ENCODE peak calls at places on chromosomes 16 and 17, in seven cellular contexts. Y is right lobe of liver, A is Caco-2, Q is sigmoid colon, V is PC-3, N is AG10803, S is astrocyte. F is an unnamed sample.

GRCh38 chr17:78806451-78806850 is 24.4 kb upstream of the CYTH1 start:
- DNase-seq in S (no peak), Q (no peak), A (no peak), N (no peak), V (peak), Y (no peak), F (no peak)

GRCh38 chr17:48016112-48016511 is 21.5 kb downstream of the COPZ2 start:
- DNase-seq in Y (no peak), V (peak), N (no peak), Q (no peak), A (no peak), S (peak), F (peak)

GRCh38 chr16:83137326-83137770 is 510.6 kb downstream of the CDH13 start:
- DNase-seq in S (peak), V (peak), Y (no peak), Q (no peak), A (peak), N (peak), F (peak)

GRCh38 chr16:68286153-68287074 is 22.1 kb downstream of the SLC7A6 start:
- DNase-seq in S (no peak), V (no peak), A (no peak), N (no peak), Q (no peak), Y (no peak), F (no peak)

GRCh38 chr16:30948087-30948955 is 547 bp upstream of the ORAI3 start:
- DNase-seq in N (peak), S (peak), Y (peak), A (peak), Q (peak), V (peak), F (peak)

GRCh38 chr17:76674600-76674999 is 31.0 kb upstream of the ST6GALNAC1 start:
- DNase-seq in S (no peak), Q (no peak), N (no peak), A (no peak), Y (no peak), V (no peak), F (no peak)

GRCh38 chr17:14428640-14429029 is 127.8 kb downstream of the HS3ST3B1 start:
- DNase-seq in N (no peak), V (no peak), S (no peak), Y (no peak), A (no peak), Q (no peak), F (no peak)

GRCh38 chr17:79152636-79153035 is 78.0 kb downstream of the ENGASE start:
- DNase-seq in V (no peak), A (no peak), N (no peak), S (no peak), Q (no peak), Y (no peak), F (no peak)

GRCh38 chr17:1915889-1916288 is 86.1 kb downstream of the RPA1 start:
- DNase-seq in S (no peak), V (no peak), Q (no peak), N (no peak), A (no peak), Y (no peak), F (no peak)

GRCh38 chr16:86834451-86835035 is 256.2 kb downstream of the FOXL1 start:
- DNase-seq in Q (peak), V (peak), S (peak), N (peak), Y (no peak), A (peak), F (peak)

GRCh38 chr17:38994026-38994425 is 26.8 kb upstream of the FBXO47 start:
- DNase-seq in S (no peak), N (no peak), Y (no peak), A (no peak), V (no peak), Q (no peak), F (no peak)

GRCh38 chr16:3094289-3095027 is 4.6 kb downstream of the ZSCAN10 start:
- DNase-seq in N (peak), S (no peak), Q (no peak), V (peak), A (peak), Y (no peak), F (peak)

GRCh38 chr17:76736349-76737081 is 616 bp downstream of the SRSF2 start:
- DNase-seq in A (peak), V (no peak), N (peak), Q (peak), S (no peak), Y (peak), F (peak)

GRCh38 chr17:39486242-39486641 is 25.0 kb downstream of the CDK12 start:
- DNase-seq in V (peak), S (peak), N (peak), A (no peak), Y (no peak), Q (peak), F (peak)

GRCh38 chr16:75733305-75734141 is 7.2 kb upstream of the CPHXL start:
- DNase-seq in N (peak), A (peak), Y (no peak), S (peak), V (peak), Q (no peak), F (peak)

GRCh38 chr17:74475189-74475588 is 8.8 kb downstream of the CD300A start:
- DNase-seq in Y (no peak), S (no peak), N (no peak), V (no peak), Q (no peak), A (no peak), F (no peak)

GRCh38 chr16:82252582-82252981 is 82.6 kb upstream of the MPHOSPH6 start:
- DNase-seq in A (no peak), N (no peak), Q (no peak), S (no peak), Y (no peak), V (no peak), F (no peak)

GRCh38 chr16:81810894-81811538 is 31.9 kb downstream of the PLCG2 start:
- DNase-seq in S (no peak), Q (no peak), A (no peak), N (no peak), V (no peak), Y (no peak), F (no peak)

GRCh38 chr17:48593840-48594411 is 347 bp upstream of the HOXB5 start:
- DNase-seq in V (peak), S (peak), A (peak), Y (peak), N (peak), Q (peak), F (peak)

GRCh38 chr17:67800495-67800928 is 24.8 kb upstream of the BPTF start:
- DNase-seq in S (peak), A (peak), N (peak), Q (peak), V (peak), Y (peak), F (peak)

GRCh38 chr17:3750296-3750695 is 26.6 kb downstream of the HASPIN start:
- DNase-seq in N (no peak), V (no peak), A (no peak), Q (no peak), Y (no peak), S (no peak), F (no peak)

GRCh38 chr16:5633845-5634440 is 536.3 kb upstream of the EEF2KMT start:
- DNase-seq in S (no peak), Q (no peak), Y (no peak), N (no peak), A (no peak), V (peak), F (no peak)

GRCh38 chr17:46115687-46116086 is 77.5 kb downstream of the KANSL1 start:
- DNase-seq in S (peak), V (no peak), N (peak), Y (no peak), A (no peak), Q (no peak), F (peak)

GRCh38 chr16:73616186-73616585 is 568.3 kb upstream of the ZFHX3 start:
- DNase-seq in Y (no peak), V (no peak), A (peak), S (no peak), N (peak), Q (no peak), F (no peak)

GRCh38 chr16:74107795-74108610 is 188.6 kb upstream of the PSMD7 start:
- DNase-seq in S (no peak), V (peak), Y (peak), N (peak), A (peak), Q (no peak), F (peak)

GRCh38 chr16:86619263-86619935 is 41.0 kb downstream of the FOXL1 start:
- DNase-seq in S (no peak), Y (no peak), V (no peak), Q (no peak), N (peak), A (peak), F (peak)

DNA sequence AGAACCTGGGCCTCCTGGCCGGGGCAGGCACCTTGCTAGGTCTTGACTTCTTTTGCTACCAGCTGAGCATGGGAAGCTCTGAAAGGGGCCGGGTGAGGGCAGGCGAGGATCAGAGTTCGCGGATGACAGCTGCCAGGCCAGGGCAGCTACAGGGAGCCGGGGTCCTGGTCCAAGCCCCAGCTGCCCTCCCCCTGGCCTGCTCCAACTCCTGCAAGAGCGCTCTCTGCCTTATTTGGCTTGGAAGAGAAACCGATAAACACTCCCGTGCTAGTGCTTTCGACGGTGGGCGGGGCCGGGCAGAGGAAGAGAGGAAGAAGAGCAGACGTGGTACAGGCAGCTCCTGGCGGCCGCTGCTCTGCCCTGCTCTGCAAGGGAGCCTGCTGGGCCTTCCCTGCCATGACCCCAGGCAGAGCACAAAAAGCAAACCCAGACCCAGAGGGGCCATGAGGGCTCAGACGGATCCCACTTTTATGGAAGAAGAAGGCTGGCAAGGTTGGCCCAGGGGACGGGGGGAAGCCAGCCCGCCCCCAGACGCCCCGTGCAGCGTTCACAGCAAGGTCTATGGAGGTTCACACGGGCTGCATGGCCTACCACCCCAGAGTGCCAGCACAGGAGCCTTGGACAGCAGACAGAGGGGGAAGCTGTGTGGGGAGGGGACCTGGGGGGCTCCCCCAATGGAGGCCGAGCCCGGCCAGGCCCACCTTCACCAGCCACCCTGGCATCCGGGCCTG is 25.6 kb downstream of the PIEZO1 start:
- DNase-seq in Q (peak), N (no peak), A (no peak), S (no peak), V (no peak), Y (peak), F (peak)
- TF ChIP-seq CTCF in Q (peak), N (no peak), A (no peak), S (no peak), V (no peak), Y (peak), F (peak)

GRCh38 chr16:10940501-10941079 is 1.7 kb downstream of the DEXI start:
- DNase-seq in N (no peak), S (no peak), Q (no peak), V (no peak), A (no peak), Y (peak), F (no peak)
- H3K4me3 ChIP-seq in N (peak), S (peak), Q (peak), V (peak), A (peak), Y (peak), F (peak)

GRCh38 chr16:57627184-57627871 is 1.1 kb upstream of the ADGRG1 start:
- DNase-seq in A (peak), Q (no peak), Y (no peak), V (peak), N (peak), S (peak), F (peak)
- TF ChIP-seq CTCF in A (no peak), Q (no peak), Y (no peak), V (peak), N (peak), S (peak), F (no peak)

GRCh38 chr17:42457107-42457787 is 1.4 kb upstream of the ATP6V0A1 start:
- DNase-seq in Y (no peak), Q (no peak), N (no peak), A (no peak), S (no peak), V (no peak), F (peak)

GRCh38 chr17:42458497-42459255 is at the start of gene ATP6V0A1:
- DNase-seq in A (peak), S (peak), Q (peak), V (no peak), N (peak), Y (peak), F (peak)

GRCh38 chr17:42459983-42460300 is 1.3 kb downstream of the ATP6V0A1 start:
- DNase-seq in Y (no peak), V (no peak), N (peak), S (peak), Q (no peak), A (peak), F (peak)

GRCh38 chr17:42459256-42459982 is 741 bp downstream of the ATP6V0A1 start:
- DNase-seq in Q (peak), Y (no peak), S (peak), N (peak), V (no peak), A (peak), F (peak)

GRCh38 chr17:42460371-42460770 is 1.7 kb downstream of the ATP6V0A1 start:
- DNase-seq in V (no peak), Y (no peak), Q (no peak), A (no peak), S (no peak), N (no peak), F (peak)
- H3K4me3 ChIP-seq in V (no peak), Y (peak), Q (no peak), A (peak), S (peak), N (peak), F (peak)

GRCh38 chr17:63433746-63434591 is 12.1 kb downstream of the CYB561 start:
- DNase-seq in Y (no peak), V (peak), N (peak), S (peak), Q (peak), A (no peak), F (peak)
- TF ChIP-seq CTCF in Y (no peak), V (no peak), N (peak), S (no peak), Q (no peak), A (no peak), F (no peak)